ENCODE peak calls at places on chromosomes 7 and 10, in ten cellular contexts. One of them, this sample, is unnamed. For H3K4me1, the result is how much of the 10 kb centered on the place peaks cover.

GRCh38 chr10:21334891-21335696 is 190.4 kb downstream of the SKIDA1 start:
- DNase-seq in GM23338: no peak
- DNase-seq in A549: peak
- DNase-seq in uterus: peak
- DNase-seq in tibial artery: peak
- DNase-seq in endothelial cell of umbilical vein: peak
- DNase-seq in astrocyte: peak
- DNase-seq in naive thymus-derived CD4-positive, alpha-beta T cell: no peak
- DNase-seq in upper lobe of right lung: no peak
- DNase-seq in suprapubic skin: peak
- DNase-seq in this sample: no peak

GRCh38 chr7:82566752-82567151 is 123.2 kb upstream of the CACNA2D1 start:
- DNase-seq in GM23338: no peak
- DNase-seq in A549: no peak
- DNase-seq in uterus: no peak
- DNase-seq in tibial artery: peak
- DNase-seq in endothelial cell of umbilical vein: peak
- DNase-seq in astrocyte: no peak
- DNase-seq in naive thymus-derived CD4-positive, alpha-beta T cell: no peak
- DNase-seq in upper lobe of right lung: peak
- DNase-seq in suprapubic skin: no peak
- DNase-seq in this sample: no peak

GRCh38 chr7:114865564-114865963 is 56.3 kb upstream of the MDFIC start:
- DNase-seq in GM23338: peak
- DNase-seq in A549: peak
- DNase-seq in uterus: peak
- DNase-seq in tibial artery: peak
- DNase-seq in endothelial cell of umbilical vein: peak
- DNase-seq in astrocyte: peak
- DNase-seq in naive thymus-derived CD4-positive, alpha-beta T cell: peak
- DNase-seq in upper lobe of right lung: peak
- DNase-seq in suprapubic skin: no peak
- DNase-seq in this sample: peak

GRCh38 chr7:2270495-2270894 is 28.5 kb downstream of the NUDT1 start:
- DNase-seq in GM23338: no peak
- DNase-seq in A549: no peak
- DNase-seq in uterus: no peak
- DNase-seq in tibial artery: no peak
- DNase-seq in endothelial cell of umbilical vein: no peak
- DNase-seq in astrocyte: no peak
- DNase-seq in naive thymus-derived CD4-positive, alpha-beta T cell: no peak
- DNase-seq in upper lobe of right lung: no peak
- DNase-seq in suprapubic skin: no peak
- DNase-seq in this sample: no peak

GRCh38 chr7:55512635-55513034 is 59.7 kb downstream of the VOPP1 start:
- DNase-seq in GM23338: no peak
- DNase-seq in A549: no peak
- DNase-seq in uterus: no peak
- DNase-seq in tibial artery: peak
- DNase-seq in endothelial cell of umbilical vein: no peak
- DNase-seq in astrocyte: no peak
- DNase-seq in naive thymus-derived CD4-positive, alpha-beta T cell: no peak
- DNase-seq in upper lobe of right lung: no peak
- DNase-seq in suprapubic skin: no peak
- DNase-seq in this sample: no peak

GRCh38 chr7:47591089-47591654 is 9.3 kb upstream of the TNS3 start:
- DNase-seq in GM23338: no peak
- DNase-seq in A549: no peak
- DNase-seq in uterus: no peak
- DNase-seq in tibial artery: no peak
- DNase-seq in endothelial cell of umbilical vein: no peak
- DNase-seq in astrocyte: no peak
- DNase-seq in naive thymus-derived CD4-positive, alpha-beta T cell: no peak
- DNase-seq in upper lobe of right lung: no peak
- DNase-seq in suprapubic skin: no peak
- DNase-seq in this sample: no peak

GRCh38 chr10:89158446-89158845 is 48.7 kb downstream of the CH25H start:
- DNase-seq in GM23338: no peak
- DNase-seq in A549: no peak
- DNase-seq in uterus: no peak
- DNase-seq in tibial artery: no peak
- DNase-seq in endothelial cell of umbilical vein: no peak
- DNase-seq in astrocyte: peak
- DNase-seq in naive thymus-derived CD4-positive, alpha-beta T cell: no peak
- DNase-seq in upper lobe of right lung: no peak
- DNase-seq in suprapubic skin: no peak
- DNase-seq in this sample: no peak

GRCh38 chr7:101884671-101885596 is 67.5 kb downstream of the CUX1 start:
- DNase-seq in GM23338: no peak
- DNase-seq in A549: no peak
- DNase-seq in uterus: no peak
- DNase-seq in tibial artery: no peak
- DNase-seq in endothelial cell of umbilical vein: no peak
- DNase-seq in astrocyte: no peak
- DNase-seq in naive thymus-derived CD4-positive, alpha-beta T cell: peak
- DNase-seq in upper lobe of right lung: no peak
- DNase-seq in suprapubic skin: no peak
- DNase-seq in this sample: no peak

GRCh38 chr7:107690611-107691010 is 30.0 kb downstream of the SLC26A4 start:
- DNase-seq in GM23338: peak
- DNase-seq in A549: no peak
- DNase-seq in uterus: no peak
- DNase-seq in tibial artery: no peak
- DNase-seq in endothelial cell of umbilical vein: peak
- DNase-seq in astrocyte: peak
- DNase-seq in naive thymus-derived CD4-positive, alpha-beta T cell: no peak
- DNase-seq in upper lobe of right lung: no peak
- DNase-seq in suprapubic skin: no peak
- DNase-seq in this sample: no peak

GRCh38 chr7:108016841-108017775 is 14.1 kb upstream of the LAMB1 start:
- DNase-seq in GM23338: peak
- DNase-seq in A549: peak
- DNase-seq in uterus: no peak
- DNase-seq in tibial artery: no peak
- DNase-seq in endothelial cell of umbilical vein: peak
- DNase-seq in astrocyte: no peak
- DNase-seq in naive thymus-derived CD4-positive, alpha-beta T cell: no peak
- DNase-seq in upper lobe of right lung: no peak
- DNase-seq in suprapubic skin: no peak
- DNase-seq in this sample: no peak

GRCh38 chr10:112834661-112835060 is 115.4 kb upstream of the TCF7L2 start:
- DNase-seq in GM23338: no peak
- DNase-seq in A549: no peak
- DNase-seq in uterus: no peak
- DNase-seq in tibial artery: no peak
- DNase-seq in endothelial cell of umbilical vein: peak
- DNase-seq in astrocyte: no peak
- DNase-seq in naive thymus-derived CD4-positive, alpha-beta T cell: no peak
- DNase-seq in upper lobe of right lung: peak
- DNase-seq in suprapubic skin: no peak
- DNase-seq in this sample: peak
- H3K4me1 ChIP-seq in GM23338: half or more
- H3K4me1 ChIP-seq in A549: under half
- H3K4me1 ChIP-seq in uterus: under half
- H3K4me1 ChIP-seq in tibial artery: under half
- H3K4me1 ChIP-seq in endothelial cell of umbilical vein: under half
- H3K4me1 ChIP-seq in astrocyte: under half
- H3K4me1 ChIP-seq in naive thymus-derived CD4-positive, alpha-beta T cell: under half
- H3K4me1 ChIP-seq in upper lobe of right lung: under half
- H3K4me1 ChIP-seq in suprapubic skin: under half
- H3K4me1 ChIP-seq in this sample: under half

GRCh38 chr10:50560370-50560769 is 63.4 kb downstream of the SGMS1 start:
- DNase-seq in GM23338: no peak
- DNase-seq in A549: no peak
- DNase-seq in uterus: no peak
- DNase-seq in tibial artery: no peak
- DNase-seq in endothelial cell of umbilical vein: no peak
- DNase-seq in astrocyte: no peak
- DNase-seq in naive thymus-derived CD4-positive, alpha-beta T cell: no peak
- DNase-seq in upper lobe of right lung: no peak
- DNase-seq in suprapubic skin: no peak
- DNase-seq in this sample: no peak
- H3K4me3 ChIP-seq in GM23338: no peak
- H3K4me3 ChIP-seq in A549: no peak
- H3K4me3 ChIP-seq in uterus: no peak
- H3K4me3 ChIP-seq in tibial artery: no peak
- H3K4me3 ChIP-seq in endothelial cell of umbilical vein: no peak
- H3K4me3 ChIP-seq in astrocyte: no peak
- H3K4me3 ChIP-seq in naive thymus-derived CD4-positive, alpha-beta T cell: no peak
- H3K4me3 ChIP-seq in upper lobe of right lung: no peak
- H3K4me3 ChIP-seq in suprapubic skin: no peak
- H3K4me3 ChIP-seq in this sample: no peak

GRCh38 chr10:92591550-92592140 is 1.3 kb upstream of the KIF11 start:
- DNase-seq in GM23338: peak
- DNase-seq in A549: peak
- DNase-seq in uterus: peak
- DNase-seq in tibial artery: peak
- DNase-seq in endothelial cell of umbilical vein: peak
- DNase-seq in astrocyte: peak
- DNase-seq in naive thymus-derived CD4-positive, alpha-beta T cell: peak
- DNase-seq in upper lobe of right lung: peak
- DNase-seq in suprapubic skin: peak
- DNase-seq in this sample: peak

GRCh38 chr10:92595505-92595904 is 2.6 kb downstream of the KIF11 start:
- DNase-seq in GM23338: no peak
- DNase-seq in A549: no peak
- DNase-seq in uterus: no peak
- DNase-seq in tibial artery: no peak
- DNase-seq in endothelial cell of umbilical vein: no peak
- DNase-seq in astrocyte: no peak
- DNase-seq in naive thymus-derived CD4-positive, alpha-beta T cell: no peak
- DNase-seq in upper lobe of right lung: no peak
- DNase-seq in suprapubic skin: no peak
- DNase-seq in this sample: no peak

GRCh38 chr10:92594194-92594593 is 1.3 kb downstream of the KIF11 start:
- DNase-seq in GM23338: no peak
- DNase-seq in A549: no peak
- DNase-seq in uterus: no peak
- DNase-seq in tibial artery: no peak
- DNase-seq in endothelial cell of umbilical vein: peak
- DNase-seq in astrocyte: no peak
- DNase-seq in naive thymus-derived CD4-positive, alpha-beta T cell: no peak
- DNase-seq in upper lobe of right lung: no peak
- DNase-seq in suprapubic skin: no peak
- DNase-seq in this sample: no peak

GRCh38 chr10:92592761-92593552 is at the start of gene KIF11:
- DNase-seq in GM23338: peak
- DNase-seq in A549: peak
- DNase-seq in uterus: peak
- DNase-seq in tibial artery: peak
- DNase-seq in endothelial cell of umbilical vein: peak
- DNase-seq in astrocyte: peak
- DNase-seq in naive thymus-derived CD4-positive, alpha-beta T cell: peak
- DNase-seq in upper lobe of right lung: peak
- DNase-seq in suprapubic skin: peak
- DNase-seq in this sample: peak

GRCh38 chr10:92593553-92594046 is 670 bp downstream of the KIF11 start:
- DNase-seq in GM23338: no peak
- DNase-seq in A549: no peak
- DNase-seq in uterus: no peak
- DNase-seq in tibial artery: no peak
- DNase-seq in endothelial cell of umbilical vein: peak
- DNase-seq in astrocyte: no peak
- DNase-seq in naive thymus-derived CD4-positive, alpha-beta T cell: no peak
- DNase-seq in upper lobe of right lung: no peak
- DNase-seq in suprapubic skin: no peak
- DNase-seq in this sample: no peak
- H3K4me1 ChIP-seq in GM23338: under half
- H3K4me1 ChIP-seq in A549: under half
- H3K4me1 ChIP-seq in uterus: under half
- H3K4me1 ChIP-seq in tibial artery: under half
- H3K4me1 ChIP-seq in endothelial cell of umbilical vein: under half
- H3K4me1 ChIP-seq in astrocyte: under half
- H3K4me1 ChIP-seq in naive thymus-derived CD4-positive, alpha-beta T cell: under half
- H3K4me1 ChIP-seq in upper lobe of right lung: under half
- H3K4me1 ChIP-seq in suprapubic skin: under half
- H3K4me1 ChIP-seq in this sample: under half

GRCh38 chr7:104883248-104883717 is 130.7 kb upstream of the KMT2E start:
- DNase-seq in GM23338: peak
- DNase-seq in A549: no peak
- DNase-seq in uterus: no peak
- DNase-seq in tibial artery: no peak
- DNase-seq in endothelial cell of umbilical vein: no peak
- DNase-seq in astrocyte: no peak
- DNase-seq in naive thymus-derived CD4-positive, alpha-beta T cell: no peak
- DNase-seq in upper lobe of right lung: no peak
- DNase-seq in suprapubic skin: no peak
- DNase-seq in this sample: no peak
- H3K4me3 ChIP-seq in GM23338: no peak
- H3K4me3 ChIP-seq in A549: no peak
- H3K4me3 ChIP-seq in uterus: no peak
- H3K4me3 ChIP-seq in tibial artery: peak
- H3K4me3 ChIP-seq in endothelial cell of umbilical vein: no peak
- H3K4me3 ChIP-seq in astrocyte: no peak
- H3K4me3 ChIP-seq in naive thymus-derived CD4-positive, alpha-beta T cell: no peak
- H3K4me3 ChIP-seq in upper lobe of right lung: no peak
- H3K4me3 ChIP-seq in suprapubic skin: no peak
- H3K4me3 ChIP-seq in this sample: no peak

DNA sequence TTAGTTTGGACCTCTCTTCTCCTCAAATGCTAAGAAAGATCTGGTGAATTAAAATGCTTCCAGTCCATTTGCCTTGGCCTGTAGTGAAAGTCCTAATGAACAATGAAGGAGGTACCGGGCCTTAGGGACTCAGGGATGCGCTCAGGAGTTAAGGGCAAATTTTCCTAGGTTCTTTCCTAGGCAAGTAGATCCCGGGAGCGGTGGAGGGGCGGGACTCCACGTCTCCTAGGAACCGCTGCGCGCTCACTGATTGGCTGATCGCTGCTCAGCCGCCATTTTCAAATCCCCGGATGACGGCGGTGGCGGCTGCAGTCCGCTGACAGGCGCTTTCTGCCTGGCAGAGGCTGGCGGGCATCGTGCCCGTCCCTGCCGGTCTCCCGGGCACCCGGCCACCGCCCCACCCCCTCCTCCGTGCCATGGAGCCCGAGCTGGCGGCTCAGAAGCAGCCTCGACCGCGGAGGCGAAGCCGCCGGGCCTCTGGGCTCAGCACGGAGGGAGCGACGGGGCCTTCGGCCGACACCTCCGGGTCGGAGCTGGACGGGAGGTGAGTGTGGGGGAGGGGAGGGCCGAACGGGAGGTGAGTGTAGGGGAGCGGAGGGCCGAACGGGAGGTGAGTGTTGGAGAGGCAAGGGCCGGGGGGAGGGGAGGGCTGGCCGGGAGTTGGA is at the start of gene NET1:
- DNase-seq in GM23338: peak
- DNase-seq in A549: peak
- DNase-seq in uterus: peak
- DNase-seq in tibial artery: peak
- DNase-seq in endothelial cell of umbilical vein: peak
- DNase-seq in astrocyte: peak
- DNase-seq in naive thymus-derived CD4-positive, alpha-beta T cell: peak
- DNase-seq in upper lobe of right lung: peak
- DNase-seq in suprapubic skin: peak
- DNase-seq in this sample: peak
- H3K4me1 ChIP-seq in GM23338: under half
- H3K4me1 ChIP-seq in A549: under half
- H3K4me1 ChIP-seq in uterus: under half
- H3K4me1 ChIP-seq in tibial artery: under half
- H3K4me1 ChIP-seq in endothelial cell of umbilical vein: under half
- H3K4me1 ChIP-seq in astrocyte: under half
- H3K4me1 ChIP-seq in naive thymus-derived CD4-positive, alpha-beta T cell: under half
- H3K4me1 ChIP-seq in upper lobe of right lung: under half
- H3K4me1 ChIP-seq in suprapubic skin: under half
- H3K4me1 ChIP-seq in this sample: under half

GRCh38 chr7:45159296-45159695 is 1.7 kb downstream of the RAMP3 start:
- DNase-seq in GM23338: no peak
- DNase-seq in A549: no peak
- DNase-seq in uterus: no peak
- DNase-seq in tibial artery: peak
- DNase-seq in endothelial cell of umbilical vein: no peak
- DNase-seq in astrocyte: no peak
- DNase-seq in naive thymus-derived CD4-positive, alpha-beta T cell: no peak
- DNase-seq in upper lobe of right lung: no peak
- DNase-seq in suprapubic skin: peak
- DNase-seq in this sample: peak
- H3K4me3 ChIP-seq in GM23338: no peak
- H3K4me3 ChIP-seq in A549: no peak
- H3K4me3 ChIP-seq in uterus: no peak
- H3K4me3 ChIP-seq in tibial artery: peak
- H3K4me3 ChIP-seq in endothelial cell of umbilical vein: no peak
- H3K4me3 ChIP-seq in astrocyte: no peak
- H3K4me3 ChIP-seq in naive thymus-derived CD4-positive, alpha-beta T cell: no peak
- H3K4me3 ChIP-seq in upper lobe of right lung: peak
- H3K4me3 ChIP-seq in suprapubic skin: peak
- H3K4me3 ChIP-seq in this sample: peak

This sample was measured in left lung.